ENCODE peak calls at places on chromosomes 5 and 9, in eight cellular contexts. C is stomach; R is esophagus squamous epithelium; S is CD8-positive, alpha-beta T cell; D is PC-3; A is CD4-positive, CD25-positive, alpha-beta regulatory T cell; L is heart right ventricle; Y is astrocyte. M is an unnamed sample.

GRCh38 chr9:132873403-132873802 is 4.7 kb downstream of the AK8 start:
- DNase-seq in C (no peak), R (no peak), S (no peak), D (no peak), A (no peak), L (no peak), Y (no peak), M (no peak)

GRCh38 chr5:178121450-178122276 is 8.3 kb downstream of the N4BP3 start:
- DNase-seq in C (no peak), R (no peak), S (no peak), D (no peak), A (no peak), L (peak; percentile 36), Y (no peak), M (no peak)

GRCh38 chr5:52827815-52828214 is 40.1 kb downstream of the ITGA1 start:
- DNase-seq in C (no peak), R (no peak), S (no peak), D (no peak), A (no peak), L (no peak), Y (no peak), M (no peak)

GRCh38 chr9:126696764-126697145 is 83.0 kb downstream of the LMX1B start:
- DNase-seq in C (no peak), R (no peak), S (no peak), D (no peak), A (no peak), L (no peak), Y (no peak), M (no peak)

GRCh38 chr9:74412236-74412979 is 84.7 kb upstream of the RORB start:
- DNase-seq in C (no peak), R (no peak), S (no peak), D (no peak), A (no peak), L (no peak), Y (no peak), M (no peak)

GRCh38 chr5:87102841-87103240 is 164.8 kb upstream of the RASA1 start:
- DNase-seq in C (no peak), R (no peak), S (no peak), D (no peak), A (no peak), L (no peak), Y (no peak), M (no peak)

GRCh38 chr9:104743377-104743985 is 4.0 kb upstream of the NIPSNAP3A start:
- DNase-seq in C (no peak), R (no peak), S (peak; percentile 16), D (peak; percentile 69), A (peak; percentile 25), L (no peak), Y (peak; percentile 31), M (peak; percentile 45)

GRCh38 chr5:132496631-132497487 is 6.3 kb upstream of the IRF1 start:
- DNase-seq in C (peak; percentile 93), R (peak; percentile 52), S (peak; percentile 53), D (peak; percentile 77), A (peak; percentile 74), L (peak; percentile 92), Y (peak; percentile 72), M (peak; percentile 63)

GRCh38 chr5:135013947-135014570 is 20.0 kb downstream of the PITX1 start:
- DNase-seq in C (peak; percentile 81), R (no peak), S (no peak), D (peak; percentile 17), A (no peak), L (no peak), Y (peak; percentile 32), M (no peak)

GRCh38 chr9:121398374-121398773 is 28.3 kb upstream of the STOM start:
- DNase-seq in C (no peak), R (no peak), S (no peak), D (peak; percentile 48), A (no peak), L (no peak), Y (peak; percentile 100), M (no peak)

GRCh38 chr9:121302341-121302740 is 34.4 kb downstream of the GSN start:
- DNase-seq in C (no peak), R (no peak), S (no peak), D (no peak), A (no peak), L (no peak), Y (no peak), M (no peak)

GRCh38 chr9:37218800-37219425 is 98.5 kb downstream of the ZCCHC7 start:
- DNase-seq in C (no peak), R (no peak), S (no peak), D (no peak), A (no peak), L (no peak), Y (no peak), M (no peak)

GRCh38 chr5:32601623-32602295 is 16.4 kb downstream of the SUB1 start:
- DNase-seq in C (no peak), R (no peak), S (no peak), D (no peak), A (no peak), L (no peak), Y (no peak), M (no peak)

GRCh38 chr5:170141636-170142035 is 35.9 kb downstream of the FOXI1 start:
- DNase-seq in C (no peak), R (no peak), S (no peak), D (no peak), A (no peak), L (no peak), Y (no peak), M (no peak)

GRCh38 chr5:117881426-117882230 is 1106.7 kb downstream of the DTWD2 start:
- DNase-seq in C (no peak), R (no peak), S (no peak), D (no peak), A (no peak), L (no peak), Y (no peak), M (no peak)

GRCh38 chr9:2241461-2241874 is 226.3 kb downstream of the SMARCA2 start:
- DNase-seq in C (no peak), R (no peak), S (no peak), D (no peak), A (no peak), L (peak; percentile 45), Y (peak; percentile 97), M (peak; percentile 78)

GRCh38 chr9:36436909-36437308 is 36.8 kb upstream of the RNF38 start:
- DNase-seq in C (no peak), R (no peak), S (no peak), D (no peak), A (no peak), L (peak; percentile 62), Y (no peak), M (no peak)

GRCh38 chr5:119354522-119355243 is 1.1 kb upstream of the TNFAIP8 start:
- DNase-seq in C (no peak), R (no peak), S (no peak), D (no peak), A (no peak), L (no peak), Y (no peak), M (no peak)

GRCh38 chr5:105508519-105508918 is 1945.9 kb upstream of the NUDT12 start:
- DNase-seq in C (no peak), R (no peak), S (no peak), D (peak; percentile 53), A (no peak), L (no peak), Y (peak; percentile 24), M (no peak)

GRCh38 chr9:114184866-114185265 is 29.5 kb downstream of the COL27A1 start:
- DNase-seq in C (no peak), R (no peak), S (no peak), D (no peak), A (no peak), L (no peak), Y (no peak), M (no peak)

GRCh38 chr9:86097510-86098224 is 1.7 kb downstream of the GOLM1 start:
- DNase-seq in C (no peak), R (no peak), S (no peak), D (peak; percentile 24), A (no peak), L (no peak), Y (no peak), M (no peak)

GRCh38 chr5:159419567-159419966 is 89.3 kb upstream of the IL12B start:
- DNase-seq in C (no peak), R (no peak), S (no peak), D (no peak), A (no peak), L (no peak), Y (no peak), M (no peak)

GRCh38 chr5:39256472-39256871 is 37.1 kb upstream of the FYB1 start:
- DNase-seq in C (no peak), R (no peak), S (no peak), D (peak; percentile 86), A (no peak), L (no peak), Y (peak; percentile 72), M (no peak)

GRCh38 chr5:114362197-114362976 is 517 bp downstream of the KCNN2 start:
- DNase-seq in C (no peak), R (no peak), S (no peak), D (no peak), A (no peak), L (peak; percentile 28), Y (peak; percentile 14), M (no peak)

GRCh38 chr5:114361724-114362196 is at the start of gene KCNN2:
- DNase-seq in C (peak; percentile 74), R (no peak), S (no peak), D (peak; percentile 3), A (no peak), L (peak; percentile 81), Y (peak; percentile 49), M (peak; percentile 67)

GRCh38 chr5:114360816-114361723 is 800 bp upstream of the KCNN2 start:
- DNase-seq in C (no peak), R (no peak), S (no peak), D (no peak), A (no peak), L (peak; percentile 28), Y (no peak), M (peak; percentile 51)

GRCh38 chr5:114363837-114364236 is 2.0 kb downstream of the KCNN2 start:
- DNase-seq in C (no peak), R (no peak), S (no peak), D (no peak), A (no peak), L (no peak), Y (no peak), M (no peak)

GRCh38 chr5:114362977-114363721 is 1.3 kb downstream of the KCNN2 start:
- DNase-seq in C (no peak), R (no peak), S (no peak), D (no peak), A (no peak), L (no peak), Y (no peak), M (no peak)
- H3K36me3 ChIP-seq in C (no peaks in the 10 kb centered on the region), R (no peaks in the 10 kb centered on the region), S (no peaks in the 10 kb centered on the region), D (no peaks in the 10 kb centered on the region), A (no peaks in the 10 kb centered on the region), L (no peaks in the 10 kb centered on the region), Y (no peaks in the 10 kb centered on the region), M (no peaks in the 10 kb centered on the region)

GRCh38 chr5:128537306-128537998 is 593 bp downstream of the FBN2 start:
- DNase-seq in C (no peak), R (no peak), S (no peak), D (peak; percentile 27), A (no peak), L (peak; percentile 54), Y (peak; percentile 34), M (peak; percentile 63)
- H3K4me3 ChIP-seq in C (peak overlapping the region; percentile 43), R (peak overlapping the region; percentile 42), S (no peak overlapping the region), D (peak overlapping the region; percentile 92), A (no peak overlapping the region), L (peak overlapping the region; percentile 44), Y (peak overlapping the region; percentile 75), M (peak overlapping the region; percentile 72)

GRCh38 chr9:136466155-136466541 is 16.7 kb downstream of the SEC16A start:
- DNase-seq in C (no peak), R (no peak), S (no peak), D (no peak), A (no peak), L (no peak), Y (no peak), M (no peak)
- H3K36me3 ChIP-seq in C (peaks cover 100% of the 10 kb centered on the region), R (peaks cover 59% of the 10 kb centered on the region), S (peaks cover 70% of the 10 kb centered on the region), D (peaks cover 17% of the 10 kb centered on the region), A (peaks cover 99% of the 10 kb centered on the region), L (peaks cover 90% of the 10 kb centered on the region), Y (peaks cover 55% of the 10 kb centered on the region), M (peaks cover 96% of the 10 kb centered on the region)

GRCh38 chr5:17061973-17062470 is 125.9 kb upstream of the MYO10 start:
- DNase-seq in C (no peak), R (no peak), S (no peak), D (no peak), A (no peak), L (peak; percentile 32), Y (no peak), M (no peak)
- H3K4me3 ChIP-seq in C (no peak overlapping the region), R (no peak overlapping the region), S (no peak overlapping the region), D (no peak overlapping the region), A (no peak overlapping the region), L (no peak overlapping the region), Y (no peak overlapping the region), M (no peak overlapping the region)